ENCODE peak calls at places on chromosomes 1 and 21, in ten cellular contexts. Q is D721Med, P is glutamatergic neuron, X is MM.1S, T is lung, A is adrenal gland, L is ovary, S is dorsolateral prefrontal cortex, O is endothelial cell, U is fibroblast of lung. R is an unnamed sample.
A peak's percentile ranks its signal among the peaks of the same experiment; 100 is the strongest.

GRCh38 chr1:36134805-36135339 is 9.8 kb upstream of the COL8A2 start:
- DNase-seq in S (no peak), L (peak; percentile 58), A (peak; percentile 65), X (no peak), T (peak; percentile 35), P (peak; percentile 83), Q (peak; percentile 79), O (peak; percentile 81), U (peak; percentile 66), R (peak; percentile 34)

GRCh38 chr21:37207441-37208009 is 59.6 kb downstream of the VPS26C start:
- DNase-seq in U (peak; percentile 12), P (no peak), T (no peak), O (no peak), X (peak; percentile 53), Q (no peak), S (no peak), A (peak; percentile 60), L (no peak), R (peak; percentile 19)

GRCh38 chr1:207248544-207249206 is 72.8 kb upstream of the CD55 start:
- DNase-seq in X (no peak), Q (no peak), A (no peak), S (no peak), O (no peak), U (no peak), T (no peak), L (no peak), P (no peak), R (no peak)

GRCh38 chr1:8011923-8012858 is 13.9 kb downstream of the ERRFI1 start:
- DNase-seq in L (no peak), P (no peak), S (no peak), U (peak; percentile 12), T (no peak), Q (no peak), O (no peak), X (no peak), A (no peak), R (no peak)

GRCh38 chr1:10045480-10046355 is 13.0 kb downstream of the UBE4B start:
- DNase-seq in U (peak; percentile 85), X (no peak), P (no peak), S (no peak), O (no peak), T (no peak), A (peak; percentile 32), L (no peak), Q (no peak), R (no peak)

GRCh38 chr1:225845633-225846259 is 35.8 kb downstream of the EPHX1 start:
- DNase-seq in L (peak; percentile 87), O (peak; percentile 77), Q (peak; percentile 86), X (no peak), P (peak; percentile 88), T (peak; percentile 69), S (no peak), A (peak; percentile 89), U (peak; percentile 88), R (peak; percentile 56)

GRCh38 chr1:21280011-21280471 is 10.2 kb downstream of the ECE1 start:
- DNase-seq in Q (no peak), O (peak; percentile 62), X (no peak), U (no peak), P (no peak), L (no peak), A (peak; percentile 42), S (no peak), T (peak; percentile 34), R (no peak)

GRCh38 chr1:206117151-206117948 is at the start of gene AVPR1B:
- DNase-seq in A (peak; percentile 48), O (peak; percentile 60), L (no peak), X (peak; percentile 80), Q (no peak), U (peak; percentile 8), S (no peak), P (peak; percentile 60), T (no peak), R (no peak)

GRCh38 chr1:233253231-233254038 is 42.1 kb downstream of the PCNX2 start:
- DNase-seq in P (no peak), Q (no peak), L (no peak), O (no peak), A (no peak), U (no peak), X (no peak), T (no peak), S (no peak), R (no peak)

GRCh38 chr1:83882906-83883305 is 116.0 kb downstream of the TTLL7 start:
- DNase-seq in O (no peak), U (peak; percentile 61), T (no peak), A (peak; percentile 3), Q (no peak), X (no peak), L (no peak), S (no peak), P (peak; percentile 49), R (peak; percentile 52)

GRCh38 chr1:210907406-210907805 is 226.5 kb downstream of the KCNH1 start:
- DNase-seq in Q (no peak), T (no peak), L (no peak), U (no peak), O (no peak), A (no peak), X (no peak), P (no peak), S (no peak), R (no peak)
- TF ChIP-seq CTCF in Q (no peak), T (no peak), L (no peak), U (no peak), O (no peak), A (no peak), X (no peak), P (no peak), S (no peak), R (no peak)

GRCh38 chr1:208475449-208475848 is 231.3 kb upstream of the PLXNA2 start:
- DNase-seq in S (no peak), L (no peak), O (no peak), T (no peak), P (no peak), Q (no peak), A (peak; percentile 63), X (no peak), U (peak; percentile 70), R (no peak)

GRCh38 chr1:208476825-208477170 is 232.6 kb upstream of the PLXNA2 start:
- DNase-seq in O (no peak), T (no peak), U (no peak), P (no peak), Q (no peak), X (peak; percentile 58), L (no peak), A (no peak), S (no peak), R (no peak)

GRCh38 chr1:208479435-208479834 is 235.3 kb upstream of the PLXNA2 start:
- DNase-seq in X (no peak), A (no peak), U (no peak), P (no peak), T (no peak), S (no peak), O (no peak), Q (no peak), L (no peak), R (no peak)

DNA sequence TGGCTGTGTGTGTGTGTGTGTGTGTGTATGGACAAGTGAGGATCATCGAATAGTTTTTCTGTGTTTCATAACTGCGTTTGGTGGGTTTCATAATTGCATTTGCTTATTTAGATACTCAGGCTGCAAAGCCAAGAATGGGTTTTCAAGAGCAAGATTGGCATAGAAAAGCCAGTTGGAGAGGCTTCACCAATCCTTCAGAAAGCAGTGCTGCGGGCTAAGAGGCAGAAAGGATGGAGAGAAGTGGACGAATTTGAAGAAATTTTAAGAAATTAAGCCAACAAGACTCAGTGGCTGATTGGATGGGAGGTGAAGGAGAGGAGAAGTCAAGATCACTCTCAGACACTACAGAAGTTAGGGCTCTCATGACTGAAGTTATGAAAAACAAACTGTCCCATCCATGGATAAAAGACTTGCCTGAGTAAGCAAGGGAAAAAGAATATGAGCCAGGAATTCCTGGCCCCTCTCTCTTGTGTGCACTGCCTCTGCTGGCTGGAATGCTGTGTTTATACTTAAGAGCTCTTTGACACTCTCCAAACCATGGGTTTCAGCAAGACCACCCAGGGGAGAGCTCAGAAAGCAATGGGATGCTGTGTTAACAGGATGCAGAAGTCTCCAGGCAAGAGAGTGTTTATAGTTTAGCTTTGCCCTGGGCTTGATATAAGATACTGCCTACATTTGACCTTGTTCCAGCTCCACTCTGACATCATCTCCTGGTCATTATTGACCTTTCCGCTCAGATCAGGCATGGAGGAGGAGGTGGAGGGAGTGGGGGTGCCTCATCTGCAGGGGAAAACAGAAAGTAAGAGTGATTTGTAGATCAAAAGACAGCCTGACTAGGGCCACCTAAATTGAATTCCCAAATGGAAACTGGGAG is 232.0 kb upstream of the PLXNA2 start:
- DNase-seq in S (no peak), T (no peak), O (no peak), X (no peak), Q (no peak), A (peak; percentile 54), L (peak; percentile 61), U (peak; percentile 51), P (no peak), R (no peak)
- TF ChIP-seq CTCF in S (no peak), T (no peak), O (no peak), X (no peak), Q (peak; percentile 12), A (no peak), L (peak; percentile 66), U (peak; percentile 14), P (no peak), R (peak; percentile 53)

DNA sequence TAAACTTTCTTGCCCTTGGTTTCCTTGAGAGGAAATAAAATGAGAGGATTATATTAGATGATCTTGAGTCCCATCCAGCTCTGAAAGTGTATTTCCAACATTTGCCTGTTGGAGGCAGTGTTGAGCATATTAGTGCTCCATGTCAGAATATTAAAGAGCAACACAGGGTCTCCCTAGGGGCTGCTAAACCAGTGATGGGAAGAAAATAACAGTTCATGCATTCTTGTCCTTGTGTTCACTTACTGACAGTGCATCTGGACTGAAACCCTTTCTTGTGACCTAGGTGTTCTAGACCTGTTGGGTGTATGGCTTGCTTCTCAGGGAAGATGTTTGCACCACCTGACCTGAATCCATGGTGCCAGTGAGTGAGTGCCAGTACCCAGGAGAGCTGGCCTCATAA is 124.7 kb upstream of the KIAA0040 start:
- DNase-seq in O (peak; percentile 34), X (peak; percentile 26), Q (no peak), S (no peak), A (no peak), T (no peak), P (peak; percentile 29), L (no peak), U (peak; percentile 3), R (no peak)
- TF ChIP-seq CTCF in O (peak; percentile 83), X (peak; percentile 72), Q (peak; percentile 39), S (no peak), A (peak; percentile 37), T (no peak), P (peak; percentile 82), L (no peak), U (peak; percentile 12), R (peak; percentile 60)

GRCh38 chr1:62038594-62039284 is 155.9 kb upstream of the L1TD1 start:
- DNase-seq in Q (no peak), O (no peak), A (no peak), P (no peak), U (no peak), S (no peak), T (no peak), X (no peak), L (no peak), R (no peak)
- TF ChIP-seq CTCF in Q (no peak), O (peak; percentile 30), A (no peak), P (peak; percentile 38), U (no peak), S (no peak), T (no peak), X (no peak), L (no peak), R (peak; percentile 26)

GRCh38 chr21:40512590-40512989 is 334.4 kb downstream of the DSCAM start:
- DNase-seq in L (no peak), Q (no peak), S (no peak), A (peak; percentile 2), O (no peak), P (peak; percentile 27), X (peak; percentile 31), U (no peak), T (no peak), R (no peak)
- TF ChIP-seq CTCF in L (no peak), Q (peak; percentile 8), S (no peak), A (peak; percentile 24), O (peak; percentile 63), P (peak; percentile 86), X (peak; percentile 72), U (peak; percentile 16), T (no peak), R (peak; percentile 76)